ENCODE peak calls at places on chromosomes 11 and 22, in ten cellular contexts. P, O, H, T, S, G, I, N, E and M are unnamed samples.

GRCh38 chr11:47274495-47275235 is 4.7 kb downstream of the MADD start:
- DNase-seq in H (no peak), E (no peak), T (no peak), N (no peak), P (no peak), S (no peak), G (no peak), O (no peak), I (no peak), M (no peak)

GRCh38 chr22:19742160-19743066 is 18.2 kb upstream of the TBX1 start:
- DNase-seq in N (no peak), S (no peak), E (no peak), H (no peak), G (no peak), P (no peak), T (no peak), O (no peak), I (no peak), M (no peak)

GRCh38 chr11:1178201-1178885 is 20.6 kb downstream of the MUC5AC start:
- DNase-seq in P (no peak), I (no peak), H (no peak), E (no peak), T (no peak), N (no peak), S (peak; percentile 28), G (no peak), O (no peak), M (no peak)

GRCh38 chr22:36086170-36086490 is 57.5 kb upstream of the RBFOX2 start:
- DNase-seq in S (no peak), O (peak; percentile 73), N (no peak), P (no peak), G (no peak), E (no peak), T (no peak), H (no peak), I (no peak), M (peak; percentile 41)

GRCh38 chr22:37511368-37512104 is 7.7 kb downstream of the CARD10 start:
- DNase-seq in S (no peak), E (no peak), G (no peak), N (no peak), O (no peak), T (no peak), P (no peak), I (no peak), H (no peak), M (no peak)

GRCh38 chr22:40605676-40606250 is 30.8 kb downstream of the MRTFA start:
- DNase-seq in S (no peak), E (no peak), N (no peak), P (no peak), I (no peak), O (no peak), G (no peak), T (no peak), H (no peak), M (no peak)

GRCh38 chr11:24705474-24705873 is 208.6 kb downstream of the LUZP2 start:
- DNase-seq in O (peak; percentile 22), I (no peak), P (no peak), T (no peak), G (no peak), S (no peak), N (no peak), E (no peak), H (no peak), M (no peak)

GRCh38 chr11:96055706-96056387 is 131.9 kb upstream of the MTMR2 start:
- DNase-seq in G (no peak), H (peak; percentile 41), O (no peak), I (no peak), S (no peak), P (no peak), T (no peak), E (no peak), N (no peak), M (peak; percentile 83)

DNA sequence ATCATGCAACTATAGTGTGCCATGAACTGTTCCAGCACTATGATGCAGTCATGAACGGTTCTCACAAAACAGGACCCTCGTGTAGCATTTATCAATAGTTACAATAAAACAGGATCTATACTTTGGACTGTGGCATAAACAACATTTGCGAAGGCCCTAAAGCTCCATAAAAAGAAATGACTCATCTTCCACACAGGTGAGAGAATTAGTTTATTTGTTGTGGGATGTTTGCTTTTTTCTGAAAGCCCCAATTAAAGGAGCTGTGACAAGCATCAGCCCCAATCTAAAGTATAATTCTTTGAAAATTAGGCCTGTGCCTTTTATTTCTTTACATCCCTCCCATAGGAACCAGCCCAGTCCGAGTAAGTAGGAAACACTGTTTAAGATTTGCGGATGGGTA is 51.4 kb downstream of the PAMR1 start:
- DNase-seq in P (no peak), E (no peak), T (no peak), O (no peak), N (no peak), I (no peak), H (no peak), S (no peak), G (no peak), M (no peak)
- H3K27me3 ChIP-seq in P (no peaks in the 10 kb centered on the region), E (no peaks in the 10 kb centered on the region), T (no peaks in the 10 kb centered on the region), O (no peaks in the 10 kb centered on the region), N (peaks cover 15% of the 10 kb centered on the region), I (no peaks in the 10 kb centered on the region), H (peaks cover under 1% of the 10 kb centered on the region), S (no peaks in the 10 kb centered on the region), G (no peaks in the 10 kb centered on the region), M (no peaks in the 10 kb centered on the region)

GRCh38 chr11:11845066-11845465 is 3.3 kb downstream of the USP47 start:
- DNase-seq in T (no peak), H (no peak), E (peak; percentile 36), S (no peak), N (no peak), I (no peak), G (no peak), P (no peak), O (peak; percentile 65), M (peak; percentile 85)

GRCh38 chr11:11847082-11847481 is 5.3 kb downstream of the USP47 start:
- DNase-seq in E (no peak), N (no peak), T (no peak), S (no peak), I (no peak), G (no peak), H (no peak), O (no peak), P (no peak), M (no peak)

GRCh38 chr11:11845551-11845950 is 3.8 kb downstream of the USP47 start:
- DNase-seq in G (no peak), E (no peak), N (no peak), S (no peak), H (no peak), P (no peak), O (no peak), T (no peak), I (no peak), M (peak; percentile 25)

GRCh38 chr11:11850668-11851067 is 8.9 kb downstream of the USP47 start:
- DNase-seq in H (no peak), I (no peak), E (no peak), P (no peak), G (no peak), T (no peak), S (no peak), O (no peak), N (no peak), M (no peak)

DNA sequence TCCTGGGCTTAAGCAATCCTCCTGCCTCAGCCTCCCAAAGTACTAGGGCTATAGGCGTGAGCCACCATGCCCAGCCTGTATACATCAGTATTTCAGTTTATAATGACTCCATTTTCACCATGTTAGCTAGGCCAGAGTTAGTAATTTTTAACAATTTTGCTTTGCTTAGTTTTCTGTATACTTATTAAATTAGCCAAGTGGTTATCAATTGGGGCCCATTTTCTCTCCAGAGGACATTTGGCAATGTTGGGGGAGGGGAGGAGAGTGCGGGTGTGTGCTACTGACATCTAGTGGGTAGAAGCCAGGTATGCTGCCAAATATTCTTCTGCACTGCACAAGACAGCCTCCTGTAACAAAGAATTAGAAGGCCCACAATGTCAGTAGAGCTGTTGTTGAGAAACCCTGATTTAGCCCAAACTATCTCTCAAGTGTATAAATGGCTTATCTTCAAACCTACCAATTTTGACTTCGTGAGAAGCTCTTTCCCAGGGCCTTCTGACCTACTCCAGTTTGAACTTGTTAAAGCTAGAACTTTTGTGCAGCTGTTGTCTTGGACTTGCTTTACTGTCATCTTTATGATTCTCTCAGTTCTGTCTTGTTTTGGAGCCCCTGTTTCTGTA is 7.5 kb downstream of the USP47 start:
- DNase-seq in N (peak; percentile 46), G (peak; percentile 51), I (no peak), E (peak; percentile 47), T (peak; percentile 33), S (peak; percentile 53), H (peak; percentile 79), O (peak; percentile 83), P (no peak), M (peak; percentile 75)
- H3K4me1 ChIP-seq in N (no peaks in the 10 kb centered on the region), G (no peaks in the 10 kb centered on the region), I (peaks cover 65% of the 10 kb centered on the region), E (peaks cover 15% of the 10 kb centered on the region), T (peaks cover 31% of the 10 kb centered on the region), S (peaks cover 75% of the 10 kb centered on the region), H (peaks cover 29% of the 10 kb centered on the region), O (peaks cover 43% of the 10 kb centered on the region), P (peaks cover 12% of the 10 kb centered on the region), M (peaks cover 27% of the 10 kb centered on the region)

GRCh38 chr22:22141031-22141430 is 103.6 kb upstream of the VPREB1 start:
- DNase-seq in H (no peak), N (no peak), O (no peak), I (no peak), G (no peak), P (no peak), T (no peak), E (no peak), S (no peak), M (no peak)

GRCh38 chr22:22143448-22143847 is 101.1 kb upstream of the VPREB1 start:
- DNase-seq in E (no peak), S (no peak), N (no peak), H (no peak), P (no peak), I (no peak), T (no peak), G (no peak), O (no peak), M (no peak)

GRCh38 chr22:22148905-22149304 is 95.7 kb upstream of the VPREB1 start:
- DNase-seq in I (no peak), T (no peak), G (no peak), S (no peak), O (no peak), E (no peak), H (no peak), N (no peak), P (no peak), M (no peak)

GRCh38 chr22:22141771-22142591 is 102.6 kb upstream of the VPREB1 start:
- DNase-seq in H (no peak), E (no peak), P (no peak), I (no peak), S (no peak), O (no peak), N (no peak), G (no peak), T (no peak), M (no peak)

GRCh38 chr22:22144858-22145257 is 99.7 kb upstream of the VPREB1 start:
- DNase-seq in E (no peak), I (no peak), T (no peak), P (no peak), H (no peak), N (no peak), S (no peak), O (peak; percentile 36), G (no peak), M (peak; percentile 27)
- TF ChIP-seq CTCF in E (no peak), I (no peak), T (no peak), P (no peak), H (peak; percentile 24), N (no peak), S (no peak), O (peak; percentile 45), G (no peak), M (peak; percentile 37)

DNA sequence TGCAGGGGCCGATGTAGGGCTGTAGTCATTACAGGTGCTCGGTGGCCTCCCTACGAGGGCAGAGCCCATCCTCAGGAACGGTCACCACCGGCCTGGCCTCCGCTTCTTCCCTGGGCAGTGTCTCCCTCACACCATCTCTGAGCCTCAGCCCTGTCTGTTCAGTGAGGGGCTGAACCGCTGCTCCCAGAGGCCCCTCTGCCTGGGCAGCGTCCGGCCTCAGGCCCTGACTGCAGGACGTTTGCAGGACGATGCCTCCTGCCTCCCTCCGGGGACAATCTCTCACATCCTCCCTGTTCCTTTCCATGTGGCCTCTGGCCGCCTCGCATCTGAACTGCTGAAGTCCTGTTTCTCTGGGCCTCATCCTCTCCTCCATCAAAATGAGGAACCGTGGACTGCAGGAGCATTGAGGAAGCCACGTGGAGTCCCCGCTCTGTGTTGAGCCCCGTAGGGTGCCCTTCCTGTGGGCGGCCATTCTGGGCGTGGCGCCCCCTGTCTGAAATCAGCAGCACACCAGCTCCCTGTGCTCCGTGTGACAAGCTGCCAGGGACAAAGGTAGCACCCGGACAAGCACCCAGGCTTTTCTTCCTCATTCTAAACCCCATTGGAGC is 933.5 kb downstream of the BRD1 start:
- DNase-seq in E (no peak), N (no peak), P (no peak), I (peak; percentile 90), S (no peak), G (no peak), T (no peak), O (no peak), H (peak; percentile 30), M (no peak)
- H3K27me3 ChIP-seq in E (no peaks in the 10 kb centered on the region), N (peaks cover 22% of the 10 kb centered on the region), P (no peaks in the 10 kb centered on the region), I (no peaks in the 10 kb centered on the region), S (peaks cover 13% of the 10 kb centered on the region), G (no peaks in the 10 kb centered on the region), T (no peaks in the 10 kb centered on the region), O (no peaks in the 10 kb centered on the region), H (no peaks in the 10 kb centered on the region), M (no peaks in the 10 kb centered on the region)